ENCODE peak calls at places on chromosomes 5 and 9, in eight cellular contexts. One of them, this sample, is unnamed. For H3K4me1, the result is how much of the 10 kb centered on the place peaks cover.

GRCh38 chr5:551406-551805 is 27.2 kb upstream of the SLC9A3 start:
- DNase-seq in cardiac muscle cell: no peak
- DNase-seq in heart right ventricle: no peak
- DNase-seq in CD8-positive, alpha-beta T cell: no peak
- DNase-seq in ascending aorta: no peak
- DNase-seq in psoas muscle: no peak
- DNase-seq in CD8-positive, alpha-beta memory T cell: no peak
- DNase-seq in heart left ventricle: no peak
- DNase-seq in this sample: no peak

GRCh38 chr9:115759411-115759810 is 394.2 kb upstream of the PAPPA start:
- DNase-seq in CD8-positive, alpha-beta T cell: no peak
- DNase-seq in heart left ventricle: no peak
- DNase-seq in CD8-positive, alpha-beta memory T cell: no peak
- DNase-seq in cardiac muscle cell: no peak
- DNase-seq in psoas muscle: no peak
- DNase-seq in heart right ventricle: no peak
- DNase-seq in ascending aorta: no peak
- DNase-seq in this sample: no peak

GRCh38 chr5:80466669-80467485 is 21.0 kb upstream of the FAM151B start:
- DNase-seq in ascending aorta: no peak
- DNase-seq in heart left ventricle: no peak
- DNase-seq in CD8-positive, alpha-beta T cell: no peak
- DNase-seq in psoas muscle: no peak
- DNase-seq in cardiac muscle cell: peak
- DNase-seq in heart right ventricle: no peak
- DNase-seq in CD8-positive, alpha-beta memory T cell: no peak
- DNase-seq in this sample: no peak

GRCh38 chr5:83554686-83555085 is 83.1 kb downstream of the VCAN start:
- DNase-seq in CD8-positive, alpha-beta T cell: no peak
- DNase-seq in psoas muscle: no peak
- DNase-seq in CD8-positive, alpha-beta memory T cell: no peak
- DNase-seq in heart left ventricle: no peak
- DNase-seq in ascending aorta: no peak
- DNase-seq in cardiac muscle cell: no peak
- DNase-seq in heart right ventricle: no peak
- DNase-seq in this sample: no peak

GRCh38 chr9:135201711-135202110 is 114.2 kb downstream of the OLFM1 start:
- DNase-seq in heart left ventricle: no peak
- DNase-seq in CD8-positive, alpha-beta T cell: no peak
- DNase-seq in heart right ventricle: no peak
- DNase-seq in cardiac muscle cell: no peak
- DNase-seq in psoas muscle: no peak
- DNase-seq in ascending aorta: no peak
- DNase-seq in CD8-positive, alpha-beta memory T cell: no peak
- DNase-seq in this sample: no peak

GRCh38 chr9:121634800-121635261 is 16.6 kb upstream of the DAB2IP start:
- DNase-seq in psoas muscle: no peak
- DNase-seq in CD8-positive, alpha-beta T cell: no peak
- DNase-seq in cardiac muscle cell: peak
- DNase-seq in ascending aorta: no peak
- DNase-seq in CD8-positive, alpha-beta memory T cell: no peak
- DNase-seq in heart left ventricle: no peak
- DNase-seq in heart right ventricle: no peak
- DNase-seq in this sample: peak

GRCh38 chr5:134103397-134103796 is 11.1 kb upstream of the TCF7 start:
- DNase-seq in CD8-positive, alpha-beta memory T cell: no peak
- DNase-seq in heart left ventricle: no peak
- DNase-seq in ascending aorta: no peak
- DNase-seq in CD8-positive, alpha-beta T cell: peak
- DNase-seq in psoas muscle: no peak
- DNase-seq in heart right ventricle: no peak
- DNase-seq in cardiac muscle cell: no peak
- DNase-seq in this sample: no peak

GRCh38 chr9:35717132-35717870 is 14.7 kb downstream of the TLN1 start:
- DNase-seq in heart left ventricle: no peak
- DNase-seq in CD8-positive, alpha-beta T cell: no peak
- DNase-seq in psoas muscle: no peak
- DNase-seq in heart right ventricle: no peak
- DNase-seq in cardiac muscle cell: no peak
- DNase-seq in CD8-positive, alpha-beta memory T cell: no peak
- DNase-seq in ascending aorta: no peak
- DNase-seq in this sample: no peak

GRCh38 chr9:92668746-92669526 is 995 bp downstream of the IPPK start:
- DNase-seq in CD8-positive, alpha-beta memory T cell: peak
- DNase-seq in psoas muscle: peak
- DNase-seq in CD8-positive, alpha-beta T cell: peak
- DNase-seq in cardiac muscle cell: peak
- DNase-seq in heart right ventricle: peak
- DNase-seq in heart left ventricle: no peak
- DNase-seq in ascending aorta: no peak
- DNase-seq in this sample: no peak

GRCh38 chr5:143979044-143979690 is 167.2 kb downstream of the HMHB1 start:
- DNase-seq in heart left ventricle: no peak
- DNase-seq in psoas muscle: no peak
- DNase-seq in ascending aorta: no peak
- DNase-seq in cardiac muscle cell: no peak
- DNase-seq in heart right ventricle: no peak
- DNase-seq in CD8-positive, alpha-beta T cell: no peak
- DNase-seq in CD8-positive, alpha-beta memory T cell: no peak
- DNase-seq in this sample: no peak

GRCh38 chr5:86460519-86460918 is 157.2 kb upstream of the COX7C start:
- DNase-seq in CD8-positive, alpha-beta memory T cell: no peak
- DNase-seq in ascending aorta: no peak
- DNase-seq in heart left ventricle: no peak
- DNase-seq in cardiac muscle cell: no peak
- DNase-seq in CD8-positive, alpha-beta T cell: no peak
- DNase-seq in psoas muscle: no peak
- DNase-seq in heart right ventricle: no peak
- DNase-seq in this sample: no peak

GRCh38 chr5:126503602-126504104 is 80.4 kb downstream of the GRAMD2B start:
- DNase-seq in heart left ventricle: no peak
- DNase-seq in heart right ventricle: no peak
- DNase-seq in cardiac muscle cell: no peak
- DNase-seq in CD8-positive, alpha-beta T cell: no peak
- DNase-seq in psoas muscle: no peak
- DNase-seq in CD8-positive, alpha-beta memory T cell: peak
- DNase-seq in ascending aorta: no peak
- DNase-seq in this sample: no peak

GRCh38 chr5:11385901-11386293 is 518.3 kb downstream of the CTNND2 start:
- DNase-seq in CD8-positive, alpha-beta memory T cell: no peak
- DNase-seq in ascending aorta: no peak
- DNase-seq in heart left ventricle: no peak
- DNase-seq in psoas muscle: no peak
- DNase-seq in heart right ventricle: no peak
- DNase-seq in cardiac muscle cell: no peak
- DNase-seq in CD8-positive, alpha-beta T cell: no peak
- DNase-seq in this sample: no peak

GRCh38 chr5:123089971-123090640 is 1.1 kb downstream of the PRDM6 start:
- DNase-seq in cardiac muscle cell: peak
- DNase-seq in heart right ventricle: peak
- DNase-seq in psoas muscle: peak
- DNase-seq in heart left ventricle: peak
- DNase-seq in CD8-positive, alpha-beta T cell: no peak
- DNase-seq in ascending aorta: no peak
- DNase-seq in CD8-positive, alpha-beta memory T cell: no peak
- DNase-seq in this sample: peak

GRCh38 chr5:367358-368130 is 46.0 kb downstream of the AHRR start:
- DNase-seq in CD8-positive, alpha-beta T cell: peak
- DNase-seq in CD8-positive, alpha-beta memory T cell: no peak
- DNase-seq in heart left ventricle: peak
- DNase-seq in cardiac muscle cell: no peak
- DNase-seq in psoas muscle: no peak
- DNase-seq in heart right ventricle: no peak
- DNase-seq in ascending aorta: no peak
- DNase-seq in this sample: no peak

GRCh38 chr5:140345919-140346347 is 470 bp downstream of the HBEGF start:
- DNase-seq in psoas muscle: peak
- DNase-seq in CD8-positive, alpha-beta memory T cell: no peak
- DNase-seq in CD8-positive, alpha-beta T cell: no peak
- DNase-seq in ascending aorta: no peak
- DNase-seq in heart right ventricle: peak
- DNase-seq in heart left ventricle: peak
- DNase-seq in cardiac muscle cell: peak
- DNase-seq in this sample: peak

GRCh38 chr5:140342896-140343295 is 3.5 kb downstream of the HBEGF start:
- DNase-seq in heart left ventricle: no peak
- DNase-seq in heart right ventricle: no peak
- DNase-seq in CD8-positive, alpha-beta T cell: no peak
- DNase-seq in ascending aorta: no peak
- DNase-seq in psoas muscle: no peak
- DNase-seq in CD8-positive, alpha-beta memory T cell: no peak
- DNase-seq in cardiac muscle cell: no peak
- DNase-seq in this sample: no peak

GRCh38 chr5:140346348-140347221 is at the start of gene HBEGF:
- DNase-seq in heart left ventricle: peak
- DNase-seq in heart right ventricle: peak
- DNase-seq in ascending aorta: peak
- DNase-seq in CD8-positive, alpha-beta memory T cell: peak
- DNase-seq in psoas muscle: peak
- DNase-seq in cardiac muscle cell: peak
- DNase-seq in CD8-positive, alpha-beta T cell: peak
- DNase-seq in this sample: peak

GRCh38 chr5:140347382-140347781 is 979 bp upstream of the HBEGF start:
- DNase-seq in psoas muscle: no peak
- DNase-seq in heart left ventricle: no peak
- DNase-seq in CD8-positive, alpha-beta memory T cell: no peak
- DNase-seq in ascending aorta: no peak
- DNase-seq in cardiac muscle cell: no peak
- DNase-seq in CD8-positive, alpha-beta T cell: no peak
- DNase-seq in heart right ventricle: no peak
- DNase-seq in this sample: no peak

DNA sequence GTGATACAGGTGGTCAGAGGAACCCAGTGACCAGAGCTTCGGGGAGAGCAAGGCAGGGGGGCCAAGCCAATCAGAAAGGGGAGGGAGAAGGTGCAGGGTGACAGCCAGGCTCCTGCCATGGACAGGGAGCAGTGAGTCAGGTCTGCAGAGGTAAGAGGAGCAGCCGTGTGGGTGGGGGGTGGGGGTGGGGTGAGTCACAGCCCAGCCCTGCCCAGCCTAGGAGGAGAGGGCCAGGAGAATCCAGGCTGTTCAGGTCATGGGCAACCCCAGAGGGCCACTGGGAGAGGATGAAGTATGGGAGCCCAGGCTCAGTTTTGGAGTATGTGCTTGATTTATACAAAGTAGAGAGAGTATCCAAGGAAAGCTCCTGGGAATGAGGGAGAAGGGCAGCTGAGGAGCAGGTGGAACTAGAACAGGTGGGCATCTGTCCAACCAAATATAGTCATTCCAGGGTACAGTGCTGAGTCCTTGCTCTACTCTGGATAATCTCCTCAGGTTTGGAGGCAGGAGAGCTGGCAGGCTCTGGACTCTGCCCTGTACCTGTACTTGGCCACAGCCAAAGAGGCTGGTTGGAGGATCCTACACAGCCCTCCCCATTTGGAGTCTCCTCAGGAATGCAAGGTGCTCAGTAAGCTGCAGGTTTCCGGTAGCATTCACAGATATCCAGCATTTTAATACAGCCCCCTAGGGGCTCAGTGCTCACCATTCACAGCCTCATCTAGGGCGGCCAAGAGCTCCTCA is 1.6 kb downstream of the HBEGF start:
- DNase-seq in heart left ventricle: no peak
- DNase-seq in psoas muscle: peak
- DNase-seq in heart right ventricle: no peak
- DNase-seq in ascending aorta: no peak
- DNase-seq in CD8-positive, alpha-beta T cell: no peak
- DNase-seq in cardiac muscle cell: no peak
- DNase-seq in CD8-positive, alpha-beta memory T cell: no peak
- DNase-seq in this sample: no peak
- H3K4me1 ChIP-seq in heart left ventricle: half or more
- H3K4me1 ChIP-seq in psoas muscle: half or more
- H3K4me1 ChIP-seq in heart right ventricle: half or more
- H3K4me1 ChIP-seq in ascending aorta: under half
- H3K4me1 ChIP-seq in CD8-positive, alpha-beta T cell: under half
- H3K4me1 ChIP-seq in cardiac muscle cell: under half
- H3K4me1 ChIP-seq in CD8-positive, alpha-beta memory T cell: under half
- H3K4me1 ChIP-seq in this sample: under half

GRCh38 chr5:171865431-171865830 is 79.8 kb downstream of the SMIM23 start:
- DNase-seq in ascending aorta: no peak
- DNase-seq in cardiac muscle cell: no peak
- DNase-seq in CD8-positive, alpha-beta memory T cell: no peak
- DNase-seq in heart right ventricle: no peak
- DNase-seq in psoas muscle: no peak
- DNase-seq in heart left ventricle: no peak
- DNase-seq in CD8-positive, alpha-beta T cell: no peak
- DNase-seq in this sample: no peak
- H3K4me1 ChIP-seq in ascending aorta: under half
- H3K4me1 ChIP-seq in cardiac muscle cell: under half
- H3K4me1 ChIP-seq in CD8-positive, alpha-beta memory T cell: under half
- H3K4me1 ChIP-seq in heart right ventricle: under half
- H3K4me1 ChIP-seq in psoas muscle: under half
- H3K4me1 ChIP-seq in heart left ventricle: under half
- H3K4me1 ChIP-seq in CD8-positive, alpha-beta T cell: under half
- H3K4me1 ChIP-seq in this sample: under half

DNA sequence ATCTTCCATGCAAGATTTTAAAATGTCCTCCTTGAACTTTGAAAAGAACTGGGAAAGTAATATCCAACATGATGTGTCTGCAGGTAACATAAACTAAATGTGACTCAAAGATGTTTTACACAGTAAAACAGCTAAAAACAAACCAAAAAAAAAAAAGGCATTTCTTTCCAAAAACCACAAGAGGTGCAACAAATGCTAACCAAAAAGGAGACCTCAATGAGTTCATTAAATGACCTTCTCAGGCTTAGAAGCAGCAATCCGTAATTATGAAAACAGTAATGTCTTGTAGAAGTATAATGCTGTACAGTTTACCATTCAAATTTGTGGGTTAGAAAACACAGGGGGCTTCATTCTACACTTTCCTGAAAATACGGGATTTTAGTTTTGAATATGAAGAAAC is 2.5 kb downstream of the RNF145 start:
- DNase-seq in CD8-positive, alpha-beta memory T cell: no peak
- DNase-seq in psoas muscle: no peak
- DNase-seq in heart left ventricle: no peak
- DNase-seq in ascending aorta: no peak
- DNase-seq in heart right ventricle: no peak
- DNase-seq in CD8-positive, alpha-beta T cell: no peak
- DNase-seq in cardiac muscle cell: no peak
- DNase-seq in this sample: no peak
- H3K4me1 ChIP-seq in CD8-positive, alpha-beta memory T cell: half or more
- H3K4me1 ChIP-seq in psoas muscle: under half
- H3K4me1 ChIP-seq in heart left ventricle: half or more
- H3K4me1 ChIP-seq in ascending aorta: under half
- H3K4me1 ChIP-seq in heart right ventricle: half or more
- H3K4me1 ChIP-seq in CD8-positive, alpha-beta T cell: half or more
- H3K4me1 ChIP-seq in cardiac muscle cell: under half
- H3K4me1 ChIP-seq in this sample: under half

DNA sequence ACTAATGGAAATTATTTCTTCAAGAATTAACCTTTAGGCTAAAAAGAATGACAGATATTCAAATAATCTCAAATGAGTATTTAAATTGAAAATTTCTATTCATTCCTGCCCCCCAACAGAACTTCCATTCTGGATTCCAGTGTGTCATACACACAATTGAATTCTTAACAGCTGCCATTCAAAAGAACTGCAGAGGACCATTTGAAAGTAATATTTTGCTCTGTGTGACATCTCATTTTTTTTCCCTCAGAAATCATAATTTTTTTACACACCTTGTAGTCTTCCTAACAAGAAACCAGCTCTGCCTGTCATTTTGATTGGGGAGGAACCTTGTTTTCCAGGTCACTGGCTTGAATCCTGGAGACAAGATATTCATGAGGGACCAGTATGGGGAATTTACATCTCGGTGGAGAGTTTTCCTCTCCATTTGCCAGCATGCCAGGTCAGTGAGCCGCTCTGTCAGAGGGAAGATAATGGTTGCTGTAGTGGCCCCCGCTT is 358.7 kb upstream of the ITGA1 start:
- DNase-seq in heart right ventricle: no peak
- DNase-seq in psoas muscle: no peak
- DNase-seq in CD8-positive, alpha-beta memory T cell: no peak
- DNase-seq in ascending aorta: no peak
- DNase-seq in CD8-positive, alpha-beta T cell: no peak
- DNase-seq in heart left ventricle: no peak
- DNase-seq in cardiac muscle cell: no peak
- DNase-seq in this sample: no peak
- H3K4me1 ChIP-seq in heart right ventricle: under half
- H3K4me1 ChIP-seq in psoas muscle: under half
- H3K4me1 ChIP-seq in CD8-positive, alpha-beta memory T cell: under half
- H3K4me1 ChIP-seq in ascending aorta: under half
- H3K4me1 ChIP-seq in CD8-positive, alpha-beta T cell: under half
- H3K4me1 ChIP-seq in heart left ventricle: under half
- H3K4me1 ChIP-seq in cardiac muscle cell: under half
- H3K4me1 ChIP-seq in this sample: under half

This sample was measured in BE2C.